ENCODE peak calls at places on chromosome 19, in eight cellular contexts. One of them, this sample, is unnamed.

GRCh38 chr19:45216677-45217076 is 28.5 kb downstream of the EXOC3L2 start:
- DNase-seq in IMR-90: no peak
- DNase-seq in progenitor cell of endocrine pancreas: no peak
- DNase-seq in T-cell: no peak
- DNase-seq in fibroblast of mammary gland: no peak
- DNase-seq in breast epithelium: no peak
- DNase-seq in iPS-NIHi11: no peak
- DNase-seq in cardiac fibroblast: no peak
- DNase-seq in this sample: no peak

GRCh38 chr19:19627716-19628498 is at the start of gene LPAR2:
- DNase-seq in IMR-90: no peak
- DNase-seq in progenitor cell of endocrine pancreas: peak
- DNase-seq in T-cell: peak
- DNase-seq in fibroblast of mammary gland: no peak
- DNase-seq in breast epithelium: peak
- DNase-seq in iPS-NIHi11: peak
- DNase-seq in cardiac fibroblast: no peak
- DNase-seq in this sample: peak

GRCh38 chr19:33279430-33280350 is 22.6 kb downstream of the CEBPA start:
- DNase-seq in IMR-90: no peak
- DNase-seq in progenitor cell of endocrine pancreas: no peak
- DNase-seq in T-cell: no peak
- DNase-seq in fibroblast of mammary gland: no peak
- DNase-seq in breast epithelium: no peak
- DNase-seq in iPS-NIHi11: no peak
- DNase-seq in cardiac fibroblast: no peak
- DNase-seq in this sample: no peak

GRCh38 chr19:12769689-12770088 is 5.7 kb downstream of the HOOK2 start:
- DNase-seq in IMR-90: no peak
- DNase-seq in progenitor cell of endocrine pancreas: no peak
- DNase-seq in T-cell: no peak
- DNase-seq in fibroblast of mammary gland: no peak
- DNase-seq in breast epithelium: no peak
- DNase-seq in iPS-NIHi11: peak
- DNase-seq in cardiac fibroblast: no peak
- DNase-seq in this sample: peak

GRCh38 chr19:13430790-13431582 is 75.3 kb downstream of the CACNA1A start:
- DNase-seq in IMR-90: peak
- DNase-seq in progenitor cell of endocrine pancreas: peak
- DNase-seq in T-cell: peak
- DNase-seq in fibroblast of mammary gland: peak
- DNase-seq in breast epithelium: no peak
- DNase-seq in iPS-NIHi11: peak
- DNase-seq in cardiac fibroblast: peak
- DNase-seq in this sample: peak

GRCh38 chr19:51571599-51571998 is 516 bp downstream of the ZNF175 start:
- DNase-seq in IMR-90: peak
- DNase-seq in progenitor cell of endocrine pancreas: no peak
- DNase-seq in T-cell: no peak
- DNase-seq in fibroblast of mammary gland: no peak
- DNase-seq in breast epithelium: no peak
- DNase-seq in iPS-NIHi11: no peak
- DNase-seq in cardiac fibroblast: peak
- DNase-seq in this sample: no peak

GRCh38 chr19:55647732-55648656 is at the start of gene CCDC106:
- DNase-seq in IMR-90: peak
- DNase-seq in progenitor cell of endocrine pancreas: peak
- DNase-seq in T-cell: peak
- DNase-seq in fibroblast of mammary gland: peak
- DNase-seq in breast epithelium: no peak
- DNase-seq in iPS-NIHi11: peak
- DNase-seq in cardiac fibroblast: peak
- DNase-seq in this sample: peak

GRCh38 chr19:4506449-4507149 is 11.7 kb downstream of the PLIN4 start:
- DNase-seq in IMR-90: peak
- DNase-seq in progenitor cell of endocrine pancreas: no peak
- DNase-seq in T-cell: no peak
- DNase-seq in fibroblast of mammary gland: peak
- DNase-seq in breast epithelium: no peak
- DNase-seq in iPS-NIHi11: no peak
- DNase-seq in cardiac fibroblast: peak
- DNase-seq in this sample: no peak

GRCh38 chr19:19280561-19280960 is 7.5 kb upstream of the TM6SF2 start:
- DNase-seq in IMR-90: peak
- DNase-seq in progenitor cell of endocrine pancreas: no peak
- DNase-seq in T-cell: no peak
- DNase-seq in fibroblast of mammary gland: peak
- DNase-seq in breast epithelium: no peak
- DNase-seq in iPS-NIHi11: no peak
- DNase-seq in cardiac fibroblast: peak
- DNase-seq in this sample: no peak

GRCh38 chr19:18906605-18907519 is 10.9 kb upstream of the CERS1 start:
- DNase-seq in IMR-90: no peak
- DNase-seq in progenitor cell of endocrine pancreas: no peak
- DNase-seq in T-cell: no peak
- DNase-seq in fibroblast of mammary gland: no peak
- DNase-seq in breast epithelium: no peak
- DNase-seq in iPS-NIHi11: no peak
- DNase-seq in cardiac fibroblast: no peak
- DNase-seq in this sample: no peak

GRCh38 chr19:875265-875879 is 15.9 kb downstream of the CFD start:
- DNase-seq in IMR-90: no peak
- DNase-seq in progenitor cell of endocrine pancreas: no peak
- DNase-seq in T-cell: no peak
- DNase-seq in fibroblast of mammary gland: no peak
- DNase-seq in breast epithelium: no peak
- DNase-seq in iPS-NIHi11: no peak
- DNase-seq in cardiac fibroblast: no peak
- DNase-seq in this sample: no peak

GRCh38 chr19:42275103-42275502 is 6.1 kb downstream of the CIC start:
- DNase-seq in IMR-90: no peak
- DNase-seq in progenitor cell of endocrine pancreas: no peak
- DNase-seq in T-cell: no peak
- DNase-seq in fibroblast of mammary gland: no peak
- DNase-seq in breast epithelium: no peak
- DNase-seq in iPS-NIHi11: no peak
- DNase-seq in cardiac fibroblast: no peak
- DNase-seq in this sample: no peak

GRCh38 chr19:12767150-12767549 is 8.2 kb downstream of the HOOK2 start:
- DNase-seq in IMR-90: no peak
- DNase-seq in progenitor cell of endocrine pancreas: no peak
- DNase-seq in T-cell: no peak
- DNase-seq in fibroblast of mammary gland: no peak
- DNase-seq in breast epithelium: no peak
- DNase-seq in iPS-NIHi11: no peak
- DNase-seq in cardiac fibroblast: no peak
- DNase-seq in this sample: no peak

GRCh38 chr19:18155095-18156087 is 2.4 kb downstream of the PIK3R2 start:
- DNase-seq in IMR-90: no peak
- DNase-seq in progenitor cell of endocrine pancreas: no peak
- DNase-seq in T-cell: no peak
- DNase-seq in fibroblast of mammary gland: no peak
- DNase-seq in breast epithelium: no peak
- DNase-seq in iPS-NIHi11: no peak
- DNase-seq in cardiac fibroblast: no peak
- DNase-seq in this sample: no peak

GRCh38 chr19:43779820-43780219 is 953 bp downstream of the KCNN4 start:
- DNase-seq in IMR-90: no peak
- DNase-seq in progenitor cell of endocrine pancreas: no peak
- DNase-seq in T-cell: no peak
- DNase-seq in fibroblast of mammary gland: no peak
- DNase-seq in breast epithelium: no peak
- DNase-seq in iPS-NIHi11: no peak
- DNase-seq in cardiac fibroblast: no peak
- DNase-seq in this sample: no peak

GRCh38 chr19:46639356-46640061 is 3.5 kb upstream of the GNG8 start:
- DNase-seq in IMR-90: peak
- DNase-seq in progenitor cell of endocrine pancreas: no peak
- DNase-seq in T-cell: no peak
- DNase-seq in fibroblast of mammary gland: peak
- DNase-seq in breast epithelium: no peak
- DNase-seq in iPS-NIHi11: peak
- DNase-seq in cardiac fibroblast: peak
- DNase-seq in this sample: no peak

GRCh38 chr19:54684537-54684936 is 21.8 kb downstream of the LILRB4 start:
- DNase-seq in IMR-90: no peak
- DNase-seq in progenitor cell of endocrine pancreas: no peak
- DNase-seq in T-cell: no peak
- DNase-seq in fibroblast of mammary gland: peak
- DNase-seq in breast epithelium: no peak
- DNase-seq in iPS-NIHi11: peak
- DNase-seq in cardiac fibroblast: no peak
- DNase-seq in this sample: no peak

GRCh38 chr19:19661675-19662251 is 1.7 kb downstream of the ATP13A1 start:
- DNase-seq in IMR-90: no peak
- DNase-seq in progenitor cell of endocrine pancreas: no peak
- DNase-seq in T-cell: no peak
- DNase-seq in fibroblast of mammary gland: no peak
- DNase-seq in breast epithelium: no peak
- DNase-seq in iPS-NIHi11: no peak
- DNase-seq in cardiac fibroblast: no peak
- DNase-seq in this sample: no peak

GRCh38 chr19:54431255-54431838 is 16.1 kb downstream of the TTYH1 start:
- DNase-seq in IMR-90: peak
- DNase-seq in progenitor cell of endocrine pancreas: no peak
- DNase-seq in T-cell: no peak
- DNase-seq in fibroblast of mammary gland: peak
- DNase-seq in breast epithelium: peak
- DNase-seq in iPS-NIHi11: peak
- DNase-seq in cardiac fibroblast: peak
- DNase-seq in this sample: no peak

GRCh38 chr19:33754361-33754760 is 42.3 kb upstream of the KCTD15 start:
- DNase-seq in IMR-90: no peak
- DNase-seq in progenitor cell of endocrine pancreas: no peak
- DNase-seq in T-cell: no peak
- DNase-seq in fibroblast of mammary gland: no peak
- DNase-seq in breast epithelium: no peak
- DNase-seq in iPS-NIHi11: no peak
- DNase-seq in cardiac fibroblast: no peak
- DNase-seq in this sample: no peak

GRCh38 chr19:2845107-2845506 is 3.8 kb downstream of the ZNF555 start:
- DNase-seq in IMR-90: no peak
- DNase-seq in progenitor cell of endocrine pancreas: no peak
- DNase-seq in T-cell: no peak
- DNase-seq in fibroblast of mammary gland: no peak
- DNase-seq in breast epithelium: no peak
- DNase-seq in iPS-NIHi11: no peak
- DNase-seq in cardiac fibroblast: no peak
- DNase-seq in this sample: no peak

This sample was measured in stimulated activated naive CD4-positive, alpha-beta T cell.